ENCODE peak calls at places on chromosomes 7 and 10, in seven cellular contexts. R, O, K, Q, S, T and H are unnamed samples.

GRCh38 chr10:8314486-8314885 is 260.0 kb downstream of the GATA3 start:
- DNase-seq in R (no peak), O (no peak), K (no peak), Q (no peak), S (no peak), T (no peak), H (no peak)

GRCh38 chr7:158779061-158779992 is 50.0 kb downstream of the ESYT2 start:
- DNase-seq in R (no peak), O (no peak), K (peak), Q (no peak), S (peak), T (no peak), H (no peak)

GRCh38 chr7:33933611-33934281 is 28.4 kb downstream of the BMPER start:
- DNase-seq in R (no peak), O (no peak), K (peak), Q (no peak), S (peak), T (no peak), H (peak)

GRCh38 chr10:16606421-16606820 is 84.7 kb upstream of the C1QL3 start:
- DNase-seq in R (no peak), O (no peak), K (peak), Q (no peak), S (peak), T (no peak), H (no peak)

GRCh38 chr7:150367677-150368097 is 935 bp upstream of the REPIN1 start:
- DNase-seq in R (no peak), O (no peak), K (peak), Q (no peak), S (peak), T (no peak), H (no peak)

GRCh38 chr7:105876964-105877601 is 684 bp upstream of the ATXN7L1 start:
- DNase-seq in R (peak), O (no peak), K (peak), Q (no peak), S (peak), T (no peak), H (peak)

GRCh38 chr10:124744688-124745055 is 494 bp upstream of the FAM53B start:
- DNase-seq in R (no peak), O (no peak), K (peak), Q (no peak), S (peak), T (no peak), H (peak)

GRCh38 chr7:124667312-124667711 is 98.3 kb downstream of the GPR37 start:
- DNase-seq in R (no peak), O (no peak), K (peak), Q (no peak), S (peak), T (no peak), H (no peak)

GRCh38 chr7:496528-497295 is 22.9 kb downstream of the PDGFA start:
- DNase-seq in R (no peak), O (no peak), K (no peak), Q (no peak), S (no peak), T (peak), H (no peak)

GRCh38 chr10:12489806-12490205 is 140.5 kb downstream of the CAMK1D start:
- DNase-seq in R (no peak), O (no peak), K (no peak), Q (no peak), S (no peak), T (no peak), H (no peak)

GRCh38 chr7:45187946-45188411 is 30.4 kb downstream of the RAMP3 start:
- DNase-seq in R (no peak), O (no peak), K (no peak), Q (no peak), S (no peak), T (no peak), H (no peak)

GRCh38 chr7:33716581-33717477 is 188.5 kb upstream of the BMPER start:
- DNase-seq in R (no peak), O (no peak), K (peak), Q (no peak), S (peak), T (no peak), H (peak)

GRCh38 chr7:70770154-70770553 is 361.8 kb upstream of the GALNT17 start:
- DNase-seq in R (no peak), O (no peak), K (no peak), Q (no peak), S (no peak), T (no peak), H (no peak)

GRCh38 chr10:34962866-34963265 is 127.3 kb downstream of the CUL2 start:
- DNase-seq in R (no peak), O (no peak), K (no peak), Q (no peak), S (no peak), T (no peak), H (no peak)

GRCh38 chr10:61786728-61787127 is 114.8 kb upstream of the ARID5B start:
- DNase-seq in R (no peak), O (no peak), K (peak), Q (no peak), S (peak), T (no peak), H (peak)

GRCh38 chr7:75596727-75597614 is 104.9 kb downstream of the SPDYE5 start:
- DNase-seq in R (no peak), O (no peak), K (peak), Q (no peak), S (peak), T (no peak), H (no peak)

GRCh38 chr10:96843823-96844222 is 11.7 kb downstream of the LCOR start:
- DNase-seq in R (no peak), O (no peak), K (no peak), Q (no peak), S (no peak), T (no peak), H (no peak)

GRCh38 chr10:87594864-87595263 is 64.8 kb upstream of the PAPSS2 start:
- DNase-seq in R (no peak), O (no peak), K (no peak), Q (no peak), S (no peak), T (no peak), H (no peak)

GRCh38 chr10:19453967-19454366 is 362.3 kb upstream of the PLXDC2 start:
- DNase-seq in R (no peak), O (no peak), K (no peak), Q (no peak), S (no peak), T (no peak), H (no peak)